ENCODE peak calls at places on chromosomes 16 and 17, in nine cellular contexts. K, O, J, Z, T, S, F, I and P are unnamed samples.

GRCh38 chr17:5555254-5555653 is 29.1 kb downstream of the NLRP1 start:
- DNase-seq in I (no peak), T (no peak), Z (no peak), K (no peak), O (no peak), J (no peak), F (no peak), S (no peak), P (no peak)

GRCh38 chr16:56758432-56758831 is 28.5 kb downstream of the NUP93 start:
- DNase-seq in J (no peak), O (no peak), I (no peak), Z (no peak), T (no peak), K (no peak), S (no peak), F (no peak), P (no peak)

GRCh38 chr17:68763551-68763950 is 162.4 kb upstream of the FAM20A start:
- DNase-seq in Z (no peak), S (no peak), T (no peak), J (no peak), K (no peak), I (no peak), O (peak), F (no peak), P (no peak)

GRCh38 chr16:88309905-88310259 is 72.9 kb upstream of the ZNF469 start:
- DNase-seq in T (no peak), J (no peak), O (no peak), S (no peak), K (no peak), F (no peak), Z (no peak), I (no peak), P (no peak)

GRCh38 chr17:77233635-77234334 is 93.0 kb downstream of the SEC14L1 start:
- DNase-seq in J (no peak), O (peak), Z (no peak), I (no peak), K (no peak), T (no peak), S (no peak), F (peak), P (no peak)

GRCh38 chr17:74271902-74272563 is 2.0 kb upstream of the DNAI2 start:
- DNase-seq in I (peak), Z (no peak), K (no peak), S (no peak), F (no peak), T (no peak), J (no peak), O (no peak), P (no peak)

GRCh38 chr16:24858219-24859041 is 12.7 kb downstream of the SLC5A11 start:
- DNase-seq in Z (no peak), K (peak), T (no peak), F (peak), I (peak), J (no peak), S (peak), O (peak), P (peak)

GRCh38 chr17:67027031-67027628 is 17.2 kb upstream of the CACNG1 start:
- DNase-seq in S (no peak), K (no peak), J (no peak), Z (no peak), T (no peak), I (no peak), F (no peak), O (no peak), P (no peak)

GRCh38 chr17:19339341-19339815 is 23.1 kb downstream of the B9D1 start:
- DNase-seq in O (no peak), F (no peak), S (no peak), Z (no peak), T (no peak), K (no peak), J (no peak), I (no peak), P (no peak)

GRCh38 chr16:89318430-89318758 is 100.9 kb downstream of the ZNF778 start:
- DNase-seq in K (no peak), F (no peak), Z (no peak), O (no peak), J (no peak), T (no peak), I (no peak), S (no peak), P (no peak)